ENCODE peak calls at places on chromosomes 16 and 17, in seven cellular contexts. O is H9, C is IMR-90, S is neuronal stem cell, N is H1, V is mesenchymal stem cell, G is trophoblast cell. M is an unnamed sample.

GRCh38 chr17:49290690-49291326 is 60.2 kb upstream of the PHOSPHO1 start:
- DNase-seq in O (no peak), C (peak; percentile 42), G (peak; percentile 13), S (no peak), N (no peak), V (peak; percentile 49), M (peak; percentile 29)

GRCh38 chr16:56513972-56514371 is 5.9 kb downstream of the BBS2 start:
- DNase-seq in S (no peak), O (peak; percentile 45), N (no peak), V (peak; percentile 75), G (peak; percentile 61), C (peak; percentile 74), M (peak; percentile 73)

GRCh38 chr16:1337486-1337885 is 4.0 kb downstream of the BAIAP3 start:
- DNase-seq in N (no peak), V (no peak), O (no peak), G (no peak), S (no peak), C (no peak), M (peak; percentile 53)

GRCh38 chr17:66441012-66441703 is 138.7 kb downstream of the PRKCA start:
- DNase-seq in N (no peak), G (no peak), C (no peak), O (no peak), V (no peak), S (no peak), M (no peak)

GRCh38 chr17:5758651-5759050 is 174.3 kb upstream of the NLRP1 start:
- DNase-seq in V (peak; percentile 46), G (no peak), O (peak; percentile 93), N (peak; percentile 21), S (no peak), C (peak; percentile 28), M (peak; percentile 95)

GRCh38 chr17:57885148-57885915 is 35.5 kb upstream of the MRPS23 start:
- DNase-seq in O (no peak), C (no peak), V (no peak), S (no peak), G (no peak), N (no peak), M (no peak)

GRCh38 chr16:31063843-31064611 is 10.0 kb downstream of the ZNF668 start:
- DNase-seq in O (no peak), N (no peak), C (no peak), G (no peak), S (no peak), V (no peak), M (no peak)

GRCh38 chr16:68737046-68737729 is at the start of gene CDH1:
- DNase-seq in G (peak; percentile 83), S (no peak), C (no peak), O (peak; percentile 98), N (peak; percentile 86), V (no peak), M (peak; percentile 92)

GRCh38 chr16:88342491-88342890 is 40.3 kb upstream of the ZNF469 start:
- DNase-seq in S (no peak), O (no peak), G (no peak), C (no peak), V (no peak), N (no peak), M (no peak)

GRCh38 chr17:82944990-82945389 is 105.2 kb upstream of the ZNF750 start:
- DNase-seq in V (no peak), G (no peak), O (no peak), N (no peak), C (no peak), S (no peak), M (no peak)

GRCh38 chr16:88510091-88510719 is 57.1 kb downstream of the ZFPM1 start:
- DNase-seq in V (no peak), O (no peak), C (no peak), S (no peak), N (no peak), G (no peak), M (no peak)

GRCh38 chr16:49457196-49457595 is 83.6 kb downstream of the C16orf78 start:
- DNase-seq in S (no peak), N (no peak), O (peak; percentile 3), V (no peak), G (no peak), C (no peak), M (no peak)

GRCh38 chr16:55907661-55908060 is 32.5 kb upstream of the CES5A start:
- DNase-seq in G (no peak), S (no peak), O (no peak), N (no peak), C (no peak), V (no peak), M (no peak)

GRCh38 chr17:79852748-79853147 is 13.5 kb upstream of the CBX4 start:
- DNase-seq in G (no peak), C (peak; percentile 52), O (no peak), S (no peak), N (no peak), V (peak; percentile 67), M (no peak)

GRCh38 chr17:35048685-35049379 is 14.7 kb downstream of the RFFL start:
- DNase-seq in S (no peak), C (no peak), G (no peak), N (no peak), V (no peak), O (no peak), M (no peak)
- H4K8ac ChIP-seq in S (no peak overlapping the region), C (no peak overlapping the region), G (no peak overlapping the region), N (no peak overlapping the region), V (no peak overlapping the region), O (no peak overlapping the region), M (no peak overlapping the region)

DNA sequence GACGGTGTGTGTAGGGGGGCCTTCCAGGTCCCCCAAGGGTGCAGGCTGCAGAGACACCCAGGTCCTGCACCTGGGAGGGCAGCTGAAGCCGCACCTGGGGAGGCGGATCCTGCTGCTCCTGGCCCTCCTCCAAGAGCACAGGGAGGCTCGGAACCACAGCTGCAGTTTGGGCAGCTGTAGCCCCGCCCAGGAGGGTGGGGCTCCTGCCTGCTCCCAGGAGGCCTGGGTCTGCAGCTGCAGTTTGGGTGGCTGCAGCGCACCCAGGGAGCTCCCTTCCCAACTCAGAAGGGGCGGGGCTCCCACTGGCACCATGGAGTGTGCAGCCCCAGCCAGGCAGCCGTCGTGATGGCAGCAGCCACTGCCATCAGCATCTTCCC is 69.4 kb upstream of the NKD1 start:
- DNase-seq in G (no peak), C (no peak), N (no peak), V (no peak), S (no peak), O (peak; percentile 68), M (no peak)
- H3K18ac ChIP-seq in G (no peak overlapping the region), C (no peak overlapping the region), N (no peak overlapping the region), V (no peak overlapping the region), S (peak overlapping the region; percentile 44), O (no peak overlapping the region), M (no peak overlapping the region)

GRCh38 chr17:44118427-44119050 is 4.9 kb downstream of the HDAC5 start:
- DNase-seq in N (no peak), S (no peak), O (no peak), V (no peak), C (no peak), G (no peak), M (peak; percentile 61)
- H3K4me1 ChIP-seq in N (peaks cover 17% of the 10 kb centered on the region), S (peaks cover 29% of the 10 kb centered on the region), O (peaks cover 6% of the 10 kb centered on the region), V (peaks cover 10% of the 10 kb centered on the region), C (peaks cover 5% of the 10 kb centered on the region), G (peaks cover 16% of the 10 kb centered on the region), M (peaks cover 16% of the 10 kb centered on the region)

DNA sequence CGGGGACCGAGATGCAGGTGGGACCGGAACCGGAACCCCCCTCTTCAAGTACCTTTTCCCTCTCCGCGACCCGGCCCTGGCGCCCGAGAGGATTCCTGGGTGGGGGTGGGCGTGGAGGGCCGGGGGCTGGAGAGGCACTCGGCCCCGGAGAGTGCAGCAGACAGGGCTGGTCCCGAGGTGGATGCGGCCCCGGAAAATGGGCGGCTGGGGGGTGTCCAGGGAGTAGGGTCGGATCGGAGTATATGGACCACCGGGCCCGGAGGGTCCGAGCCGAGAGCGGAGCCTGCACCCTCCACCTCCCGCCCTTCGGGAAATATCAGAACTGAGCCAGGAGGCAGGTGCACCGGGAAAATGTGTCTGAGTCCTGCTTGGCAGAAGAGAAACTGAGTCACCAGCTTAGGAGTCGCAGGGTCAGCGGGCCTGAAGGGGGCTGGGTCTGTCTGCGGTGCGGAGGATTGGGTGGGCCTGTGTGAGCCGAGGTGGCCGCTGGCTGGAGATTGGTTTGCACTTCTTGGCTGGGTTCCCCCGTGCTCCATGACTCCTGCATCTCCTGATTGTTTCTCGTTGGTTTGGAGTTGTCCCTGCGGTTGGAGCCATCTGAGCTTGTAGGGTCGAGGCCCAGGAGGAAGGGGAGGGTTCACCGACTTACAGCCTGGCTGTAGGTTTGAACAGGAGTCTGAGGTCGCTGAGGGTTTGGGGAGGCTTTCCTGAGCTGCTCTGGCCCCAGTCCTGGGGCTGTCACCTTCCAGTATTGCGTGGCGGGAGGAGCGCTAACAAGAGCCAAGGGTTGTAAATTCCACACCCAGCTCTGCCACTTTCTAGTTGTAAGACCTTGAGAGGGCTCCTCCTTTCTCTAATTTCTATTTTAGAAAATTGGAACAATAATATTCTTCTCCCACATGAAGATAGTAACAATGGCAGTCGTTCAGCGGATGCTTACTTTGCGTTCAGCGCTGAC is 565 bp downstream of the SH2B1 start:
- DNase-seq in S (no peak), C (peak; percentile 55), G (no peak), V (peak; percentile 63), N (no peak), O (no peak), M (no peak)
- H4K8ac ChIP-seq in S (no peak overlapping the region), C (peak overlapping the region; percentile 98), G (peak overlapping the region; percentile 99), V (peak overlapping the region; percentile 100), N (no peak overlapping the region), O (no peak overlapping the region), M (peak overlapping the region; percentile 91)

DNA sequence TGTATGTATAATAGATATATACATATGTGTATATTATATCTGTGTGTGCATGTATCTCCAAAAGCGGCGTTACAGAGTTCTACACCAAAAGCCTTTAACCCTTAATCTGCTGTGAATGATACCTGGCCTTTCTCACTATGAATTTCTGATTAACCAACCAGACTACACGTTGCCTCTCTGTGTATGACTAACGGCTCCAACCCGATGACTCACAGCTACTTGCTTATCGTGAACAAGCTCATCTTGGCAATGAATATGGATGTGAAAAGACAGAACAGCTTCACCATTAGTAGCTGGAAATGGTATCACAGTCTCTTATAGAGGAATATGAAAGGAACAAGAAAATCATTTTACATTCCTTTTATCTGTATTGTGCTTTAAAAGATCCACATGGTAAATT is 23.8 kb upstream of the ARHGAP44 start:
- DNase-seq in S (no peak), C (peak; percentile 96), O (no peak), V (peak; percentile 77), N (no peak), G (peak; percentile 9), M (no peak)
- H3K18ac ChIP-seq in S (no peak overlapping the region), C (no peak overlapping the region), O (no peak overlapping the region), V (no peak overlapping the region), N (no peak overlapping the region), G (no peak overlapping the region), M (no peak overlapping the region)

DNA sequence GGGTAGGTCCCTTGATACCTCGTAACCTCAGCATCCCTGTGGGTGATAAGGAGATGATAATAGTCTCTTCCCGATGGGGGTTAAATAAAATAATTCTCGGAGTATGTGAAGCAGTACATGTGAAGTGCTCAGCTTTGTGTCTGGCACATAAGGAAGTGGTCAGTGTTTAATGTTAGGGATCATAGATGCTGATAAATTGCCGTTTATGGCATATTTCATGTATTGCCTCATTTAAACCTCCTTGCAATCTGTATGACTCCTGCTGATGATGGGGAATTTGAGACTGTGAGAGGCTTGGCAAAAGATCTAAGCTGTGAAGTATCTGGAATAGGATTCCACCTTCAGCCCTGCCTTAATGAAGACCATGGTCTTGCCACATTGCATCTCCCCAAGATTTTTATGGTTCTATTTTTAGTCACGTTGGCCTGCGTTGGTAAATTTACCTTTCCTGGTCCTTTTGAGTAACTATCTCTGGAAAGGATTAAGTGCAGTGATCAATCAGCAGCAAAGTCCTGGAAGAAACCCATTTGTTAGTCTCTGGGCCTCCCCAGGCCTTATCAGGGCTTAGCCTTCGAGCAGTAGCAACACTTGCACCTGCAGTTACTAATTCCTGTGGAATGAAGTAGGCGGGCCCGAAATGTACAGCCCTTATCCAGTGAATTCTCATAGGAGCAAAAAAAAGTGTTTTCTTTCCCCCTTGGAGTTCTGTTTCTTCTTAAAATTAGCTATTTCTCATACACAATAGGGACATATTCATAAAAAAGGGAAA is 144.9 kb downstream of the WWOX start:
- DNase-seq in C (no peak), G (peak; percentile 60), V (no peak), N (no peak), O (no peak), S (no peak), M (peak; percentile 73)
- H3K4me1 ChIP-seq in C (no peaks in the 10 kb centered on the region), G (peaks cover 4% of the 10 kb centered on the region), V (peaks cover 25% of the 10 kb centered on the region), N (no peaks in the 10 kb centered on the region), O (no peaks in the 10 kb centered on the region), S (peaks cover 7% of the 10 kb centered on the region), M (peaks cover 3% of the 10 kb centered on the region)